ENCODE peak calls at places on chromosomes 6 and 20, in seven cellular contexts. T is activated CD8-positive, alpha-beta memory T cell treated with anti-CD3 and anti-CD28 coated beads, Interleukin-2, amount 10 ng/mL, durations not matched to agents 7 days and 5 days; B is activated T-cell treated with anti-CD3 and anti-CD28 coated beads, Interleukin-2, amount 50 U/mL, for 4 hours; G is omental fat pad; R is heart right ventricle; C is aorta; P is body of pancreas. O is an unnamed sample.

GRCh38 chr20:46820682-46821081 is 74.0 kb upstream of the EYA2 start:
- ATAC-seq in T (no peak), B (no peak), G (no peak), R (no peak), C (no peak), P (no peak), O (no peak)

GRCh38 chr6:169243661-169244060 is 10.0 kb downstream of the THBS2 start:
- ATAC-seq in T (no peak), B (no peak), G (no peak), R (no peak), C (no peak), P (no peak), O (no peak)

GRCh38 chr6:155645328-155645727 is 189.7 kb upstream of the NOX3 start:
- ATAC-seq in T (no peak), B (no peak), G (no peak), R (no peak), C (no peak), P (no peak), O (no peak)

GRCh38 chr20:31945319-31945718 is 6.5 kb downstream of the PDRG1 start:
- ATAC-seq in T (no peak), B (no peak), G (no peak), R (no peak), C (no peak), P (no peak), O (no peak)

GRCh38 chr20:59455392-59456341 is 148.7 kb upstream of the PHACTR3 start:
- ATAC-seq in T (no peak), B (no peak), G (peak; percentile 59), R (peak; percentile 52), C (peak; percentile 56), P (peak; percentile 58), O (no peak)

GRCh38 chr20:1505871-1506270 is 14.7 kb upstream of the SIRPB2 start:
- ATAC-seq in T (no peak), B (no peak), G (no peak), R (no peak), C (no peak), P (no peak), O (no peak)

GRCh38 chr20:43974665-43975064 is 60.0 kb downstream of the TOX2 start:
- ATAC-seq in T (no peak), B (no peak), G (no peak), R (no peak), C (no peak), P (no peak), O (no peak)

GRCh38 chr6:83138118-83138722 is 54.8 kb downstream of the PGM3 start:
- ATAC-seq in T (no peak), B (no peak), G (no peak), R (no peak), C (no peak), P (no peak), O (no peak)

GRCh38 chr20:41897708-41898107 is 279.5 kb upstream of the CHD6 start:
- ATAC-seq in T (no peak), B (no peak), G (no peak), R (no peak), C (no peak), P (no peak), O (no peak)

GRCh38 chr6:137890983-137891537 is 24.0 kb downstream of the TNFAIP3 start:
- ATAC-seq in T (no peak), B (no peak), G (no peak), R (no peak), C (no peak), P (no peak), O (no peak)

GRCh38 chr6:149015224-149015876 is 268.5 kb downstream of the UST start:
- ATAC-seq in T (no peak), B (no peak), G (peak; percentile 29), R (no peak), C (peak; percentile 21), P (no peak), O (no peak)

GRCh38 chr20:1086273-1087213 is 31.9 kb upstream of the PSMF1 start:
- ATAC-seq in T (no peak), B (peak; percentile 79), G (no peak), R (no peak), C (no peak), P (no peak), O (no peak)

GRCh38 chr6:47483853-47484546 is 6.4 kb downstream of the CD2AP start:
- ATAC-seq in T (no peak), B (no peak), G (no peak), R (no peak), C (no peak), P (no peak), O (no peak)

GRCh38 chr6:145036848-145037567 is 698.3 kb downstream of the EPM2A start:
- ATAC-seq in T (no peak), B (no peak), G (no peak), R (peak; percentile 61), C (no peak), P (no peak), O (no peak)

GRCh38 chr20:34706912-34707784 is 3.0 kb downstream of the TP53INP2 start:
- ATAC-seq in T (no peak), B (no peak), G (no peak), R (no peak), C (no peak), P (no peak), O (no peak)

GRCh38 chr6:163408352-163408991 is 6.0 kb upstream of the QKI start:
- ATAC-seq in T (no peak), B (no peak), G (no peak), R (no peak), C (no peak), P (no peak), O (no peak)

GRCh38 chr6:138330763-138331162 is 46.9 kb upstream of the SMIM28 start:
- ATAC-seq in T (no peak), B (no peak), G (no peak), R (no peak), C (no peak), P (no peak), O (no peak)

GRCh38 chr6:3561745-3562144 is 104.9 kb upstream of the SLC22A23 start:
- ATAC-seq in T (no peak), B (no peak), G (no peak), R (no peak), C (peak; percentile 63), P (no peak), O (no peak)

GRCh38 chr6:28211840-28212509 is 13.1 kb upstream of the ZSCAN9 start:
- ATAC-seq in T (peak; percentile 47), B (no peak), G (no peak), R (no peak), C (no peak), P (no peak), O (no peak)

GRCh38 chr20:39861381-39861780 is 827.7 kb downstream of the MAFB start:
- ATAC-seq in T (no peak), B (no peak), G (no peak), R (no peak), C (no peak), P (peak; percentile 63), O (no peak)

GRCh38 chr6:43773050-43773956 is 3.3 kb downstream of the VEGFA start:
- ATAC-seq in T (no peak), B (no peak), G (no peak), R (no peak), C (no peak), P (no peak), O (no peak)

GRCh38 chr6:63440057-63440456 is 120.3 kb upstream of the LGSN start:
- ATAC-seq in T (no peak), B (no peak), G (no peak), R (no peak), C (no peak), P (peak; percentile 56), O (peak; percentile 66)

GRCh38 chr6:166307082-166307980 is 861 bp downstream of the PRR18 start:
- ATAC-seq in T (peak; percentile 30), B (peak; percentile 58), G (peak; percentile 42), R (peak; percentile 26), C (no peak), P (peak; percentile 53), O (peak; percentile 41)

GRCh38 chr6:89440200-89440599 is 7.2 kb downstream of the ANKRD6 start:
- ATAC-seq in T (no peak), B (no peak), G (no peak), R (no peak), C (no peak), P (no peak), O (no peak)

GRCh38 chr6:11824986-11825385 is 46.4 kb upstream of the ADTRP start:
- ATAC-seq in T (no peak), B (peak; percentile 89), G (no peak), R (no peak), C (no peak), P (no peak), O (peak; percentile 94)

GRCh38 chr20:34012735-34013134 is 19.0 kb downstream of the RALY start:
- ATAC-seq in T (no peak), B (peak; percentile 61), G (no peak), R (no peak), C (no peak), P (no peak), O (no peak)

O was measured in stimulated activated memory B cell treated with anti-CD40 and anti-IgM and Interleukin-4, amounts not matched to agents 10 μg/mL and 1 μg/mL and 100 μg/mL, for 72 hours.